ENCODE peak calls at places on chromosomes 16 and 17, in eight cellular contexts. K is kidney tubule cell; N is activated gamma-delta T cell treated with Interleukin-2 at 50 U/mL for 16 hours; Y is epithelial cell of esophagus; G is HS-27A; F is RCC 7860; M is SJSA1; U is activated CD4-positive, alpha-beta T cell treated with anti-CD3 and anti-CD28 coated beads, Interleukin-2, amount 10 ng/mL, durations not matched to agents 7 days and 5 days. P is an unnamed sample.
A peak's percentile ranks its signal among the peaks of the same experiment; 100 is the strongest.

GRCh38 chr16:74753180-74753579 is 21.4 kb downstream of the FA2H start:
- DNase-seq in K (no peak), N (no peak), Y (no peak), G (no peak), F (no peak), M (no peak), U (no peak), P (no peak)

GRCh38 chr17:39641883-39642282 is 4.9 kb downstream of the STARD3 start:
- DNase-seq in K (no peak), N (no peak), Y (no peak), G (no peak), F (no peak), M (no peak), U (no peak), P (no peak)

GRCh38 chr17:68314916-68315535 is 23.7 kb downstream of the ARSG start:
- DNase-seq in K (no peak), N (peak; percentile 13), Y (no peak), G (no peak), F (no peak), M (no peak), U (peak; percentile 35), P (no peak)

GRCh38 chr16:71645450-71645849 is 19.5 kb downstream of the MARVELD3 start:
- DNase-seq in K (peak; percentile 46), N (no peak), Y (peak; percentile 71), G (no peak), F (no peak), M (no peak), U (no peak), P (no peak)

GRCh38 chr16:340370-341091 is 12.0 kb downstream of the AXIN1 start:
- DNase-seq in K (no peak), N (no peak), Y (no peak), G (no peak), F (no peak), M (no peak), U (no peak), P (no peak)

GRCh38 chr17:60422162-60422665 is at the start of gene CHCT1:
- DNase-seq in K (no peak), N (no peak), Y (no peak), G (no peak), F (no peak), M (no peak), U (no peak), P (peak; percentile 35)

GRCh38 chr16:68762996-68763756 is 26.1 kb downstream of the CDH1 start:
- DNase-seq in K (no peak), N (no peak), Y (no peak), G (no peak), F (no peak), M (no peak), U (no peak), P (no peak)

GRCh38 chr17:40561294-40561870 is 3.9 kb downstream of the CCR7 start:
- DNase-seq in K (no peak), N (no peak), Y (no peak), G (no peak), F (no peak), M (no peak), U (no peak), P (no peak)

GRCh38 chr17:36647598-36647997 is 46.2 kb downstream of the MRM1 start:
- DNase-seq in K (no peak), N (no peak), Y (no peak), G (no peak), F (no peak), M (no peak), U (no peak), P (no peak)

GRCh38 chr17:16040710-16041251 is 41.2 kb downstream of the TTC19 start:
- DNase-seq in K (peak; percentile 69), N (no peak), Y (no peak), G (no peak), F (no peak), M (no peak), U (no peak), P (no peak)

GRCh38 chr16:30941600-30942420 is 7.1 kb upstream of the ORAI3 start:
- DNase-seq in K (peak; percentile 82), N (peak; percentile 62), Y (peak; percentile 78), G (no peak), F (peak; percentile 55), M (peak; percentile 74), U (peak; percentile 74), P (peak; percentile 83)

GRCh38 chr16:56493131-56493530 is 26.7 kb downstream of the BBS2 start:
- DNase-seq in K (no peak), N (no peak), Y (peak; percentile 35), G (no peak), F (no peak), M (no peak), U (no peak), P (no peak)